ENCODE peak calls at places on chromosomes 5 and 9, in seven cellular contexts. T, V, W, U, R, J and N are unnamed samples.

GRCh38 chr9:80885894-80886293 is 803.5 kb downstream of the TLE1 start:
- DNase-seq in J (peak; percentile 64), U (no peak), T (peak; percentile 14), W (no peak), R (no peak), V (no peak), N (no peak)

GRCh38 chr5:96031811-96032261 is 70.2 kb upstream of the ELL2 start:
- DNase-seq in V (no peak), R (no peak), T (no peak), U (no peak), W (peak; percentile 93), J (no peak), N (no peak)

GRCh38 chr5:109939109-109939682 is 249.5 kb downstream of the MAN2A1 start:
- DNase-seq in J (no peak), U (no peak), T (no peak), V (no peak), W (peak; percentile 5), R (no peak), N (no peak)

GRCh38 chr5:80406980-80407734 is 707 bp upstream of the ZFYVE16 start:
- DNase-seq in U (no peak), V (no peak), J (peak; percentile 78), W (peak; percentile 57), R (peak; percentile 72), T (peak; percentile 50), N (no peak)

GRCh38 chr5:154568597-154568996 is 90.6 kb upstream of the HAND1 start:
- DNase-seq in J (no peak), R (no peak), T (no peak), U (no peak), W (peak; percentile 28), V (no peak), N (no peak)

GRCh38 chr5:90941002-90941720 is 382.6 kb downstream of the ADGRV1 start:
- DNase-seq in U (no peak), V (no peak), R (no peak), J (no peak), T (no peak), W (no peak), N (no peak)

GRCh38 chr5:170355601-170356098 is 33.5 kb downstream of the KCNMB1 start:
- DNase-seq in J (no peak), V (no peak), T (no peak), R (no peak), U (no peak), W (no peak), N (no peak)

GRCh38 chr5:154818459-154819116 is 31.8 kb downstream of the FAXDC2 start:
- DNase-seq in J (no peak), V (no peak), U (no peak), R (no peak), W (no peak), T (no peak), N (no peak)

GRCh38 chr9:137798142-137798541 is 79.4 kb upstream of the CACNA1B start:
- DNase-seq in R (no peak), W (no peak), J (no peak), T (no peak), U (no peak), V (no peak), N (no peak)

DNA sequence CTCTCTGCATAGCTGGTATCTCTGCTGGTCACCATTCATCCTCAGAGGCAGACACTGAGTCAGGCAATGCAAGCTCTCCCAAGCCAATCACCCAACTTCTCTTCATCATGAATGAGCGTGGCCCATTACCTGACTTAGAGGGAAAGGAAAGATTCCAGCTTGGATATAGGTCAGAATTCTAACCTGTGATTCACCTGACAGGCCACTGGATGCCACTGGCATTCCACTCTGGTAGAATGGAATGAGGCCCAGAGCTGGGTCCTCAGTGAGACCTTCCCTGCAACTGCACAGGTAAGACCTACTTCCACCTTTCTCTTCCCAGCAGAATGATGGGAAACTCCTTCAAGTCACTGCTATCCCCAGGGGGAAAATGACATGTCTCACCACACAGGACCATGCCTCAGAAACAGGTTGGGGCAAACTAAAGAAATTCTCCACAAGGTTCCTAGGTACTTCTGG is 62.1 kb downstream of the SUSD1 start:
- DNase-seq in T (no peak), V (no peak), U (peak; percentile 29), W (peak; percentile 30), R (peak; percentile 29), J (no peak), N (peak; percentile 26)
- TF ChIP-seq CTCF in T (no peak), V (peak; percentile 65), U (peak; percentile 60), W (no peak), R (peak; percentile 41), J (no peak), N (peak; percentile 25)

GRCh38 chr5:141665995-141666940 is 15.1 kb upstream of the FCHSD1 start:
- DNase-seq in T (no peak), U (no peak), V (no peak), J (no peak), R (no peak), W (no peak), N (no peak)

GRCh38 chr5:141664733-141665461 is 13.7 kb upstream of the FCHSD1 start:
- DNase-seq in T (peak; percentile 73), V (peak; percentile 80), W (peak; percentile 84), U (peak; percentile 88), J (peak; percentile 87), R (peak; percentile 74), N (peak; percentile 89)

GRCh38 chr5:141657937-141658545 is 6.8 kb upstream of the FCHSD1 start:
- DNase-seq in V (no peak), W (peak; percentile 94), R (peak; percentile 50), T (no peak), J (no peak), U (peak; percentile 75), N (peak; percentile 52)

GRCh38 chr5:141663506-141663905 is 12.3 kb upstream of the FCHSD1 start:
- DNase-seq in T (no peak), J (no peak), V (no peak), W (no peak), R (no peak), U (no peak), N (no peak)

GRCh38 chr5:141662028-141662427 is 10.8 kb upstream of the FCHSD1 start:
- DNase-seq in R (no peak), V (no peak), J (no peak), W (no peak), U (no peak), T (no peak), N (no peak)
- TF ChIP-seq CTCF in R (no peak), V (no peak), J (no peak), W (no peak), U (no peak), T (no peak), N (no peak)

GRCh38 chr5:38672059-38672791 is 115.8 kb upstream of the LIFR start:
- DNase-seq in U (no peak), R (no peak), W (peak; percentile 60), T (no peak), J (no peak), V (no peak), N (no peak)

GRCh38 chr5:38675443-38675842 is 119.0 kb upstream of the LIFR start:
- DNase-seq in W (no peak), R (no peak), T (no peak), J (no peak), U (no peak), V (no peak), N (no peak)

GRCh38 chr5:38670878-38671277 is 114.4 kb upstream of the LIFR start:
- DNase-seq in R (no peak), W (peak; percentile 54), J (no peak), T (no peak), V (no peak), U (no peak), N (no peak)

GRCh38 chr5:38670066-38670465 is 113.6 kb upstream of the LIFR start:
- DNase-seq in R (no peak), W (no peak), U (no peak), T (no peak), V (no peak), J (no peak), N (no peak)

GRCh38 chr5:38673671-38674071 is 117.2 kb upstream of the LIFR start:
- DNase-seq in J (no peak), U (no peak), W (peak; percentile 35), V (no peak), R (no peak), T (no peak), N (no peak)
- TF ChIP-seq CTCF in J (no peak), U (no peak), W (no peak), V (no peak), R (no peak), T (no peak), N (no peak)

GRCh38 chr9:111561165-111561719 is 36.3 kb downstream of the ZNF483 start:
- DNase-seq in T (no peak), R (no peak), W (no peak), V (no peak), J (no peak), U (no peak), N (no peak)

GRCh38 chr9:111566234-111566633 is 33.2 kb downstream of the PTGR1 start:
- DNase-seq in U (no peak), V (no peak), R (peak; percentile 52), T (no peak), W (peak; percentile 33), J (no peak), N (no peak)
- TF ChIP-seq CTCF in U (no peak), V (no peak), R (no peak), T (no peak), W (no peak), J (no peak), N (no peak)

DNA sequence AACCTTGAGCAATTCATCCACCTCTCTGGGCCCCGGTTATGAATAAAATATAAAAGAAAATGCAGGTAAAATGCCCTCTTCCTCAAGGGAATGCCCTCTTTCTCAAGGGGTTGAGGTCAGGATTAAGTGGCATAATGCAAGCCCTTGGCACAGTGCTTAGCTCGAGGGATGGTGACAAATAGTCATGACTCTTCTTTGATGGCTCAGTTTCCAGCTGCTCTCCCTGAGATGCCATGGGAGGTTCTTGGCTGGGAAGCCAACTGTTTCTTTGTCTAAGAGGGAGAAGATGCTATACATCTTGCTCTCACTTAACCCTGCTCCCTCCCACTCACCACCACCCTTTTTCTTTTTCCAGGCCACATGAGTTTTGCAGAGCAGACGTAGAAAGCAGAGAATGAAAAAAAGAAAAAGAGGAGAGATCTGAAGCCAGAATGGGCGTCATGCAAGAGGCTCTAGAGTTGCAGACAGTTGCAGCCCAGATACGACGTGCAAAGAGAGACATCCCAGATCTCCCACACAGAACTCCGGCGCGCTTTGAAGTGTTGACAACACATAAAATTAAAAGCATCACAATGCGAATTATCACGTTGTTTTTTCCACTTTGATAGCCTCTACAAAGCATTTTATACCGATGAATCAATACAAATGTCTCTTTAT is 160.5 kb downstream of the FGF18 start:
- DNase-seq in V (no peak), J (peak; percentile 61), T (peak; percentile 65), R (no peak), W (peak; percentile 37), U (no peak), N (no peak)
- TF ChIP-seq CTCF in V (no peak), J (no peak), T (no peak), R (no peak), W (no peak), U (no peak), N (no peak)

DNA sequence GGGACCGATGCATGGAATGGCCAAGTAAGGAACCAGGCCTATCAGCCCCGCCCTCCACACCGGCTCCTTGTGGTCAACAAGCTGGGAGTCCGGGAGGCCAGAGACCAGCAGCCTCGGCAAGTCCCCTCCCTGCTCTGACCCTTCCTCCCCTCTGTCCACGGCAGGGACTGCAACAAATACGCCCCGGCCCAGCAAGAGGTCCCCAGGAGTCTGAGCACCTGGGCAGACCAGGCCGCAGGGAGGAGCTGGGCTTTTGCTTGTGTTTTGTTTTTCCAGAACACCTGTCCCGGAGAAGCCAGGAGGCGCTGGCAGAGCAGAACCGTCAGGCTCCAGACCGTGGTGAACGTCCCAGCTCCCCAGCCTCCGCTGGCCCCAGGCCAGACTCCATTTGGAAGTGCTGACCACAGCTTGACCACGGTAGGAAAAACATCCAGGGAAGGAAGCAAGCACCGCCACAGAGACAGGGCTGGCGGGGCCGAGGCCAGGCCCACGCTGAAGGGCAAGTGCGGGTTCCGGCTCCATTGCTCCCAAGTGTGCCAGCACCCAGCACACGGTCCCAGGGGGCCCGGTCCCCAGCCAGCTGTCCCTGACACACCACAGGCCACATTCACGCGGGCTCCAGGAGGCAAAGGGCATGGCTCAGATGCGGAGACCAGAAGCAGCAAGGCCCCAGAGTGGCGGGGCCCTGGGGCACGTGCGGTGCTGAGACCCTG is 56.6 kb downstream of the VAV2 start:
- DNase-seq in R (peak; percentile 56), W (peak; percentile 27), T (peak; percentile 75), U (no peak), V (no peak), J (peak; percentile 77), N (no peak)
- TF ChIP-seq CTCF in R (no peak), W (no peak), T (no peak), U (no peak), V (no peak), J (no peak), N (no peak)